ENCODE peak calls at places on chromosomes 1 and 21, in six cellular contexts. D, O, M, V, H and E are unnamed samples.

GRCh38 chr1:52955129-52955970 is 28.3 kb downstream of the SCP2 start:
- ATAC-seq in V (no peak), D (no peak), H (no peak), M (no peak), O (no peak), E (no peak)

GRCh38 chr21:37475186-37475868 is 108.8 kb downstream of the DYRK1A start:
- ATAC-seq in H (peak; percentile 26), M (no peak), V (no peak), O (peak; percentile 37), D (no peak), E (no peak)

GRCh38 chr1:178241057-178241456 is 147.2 kb downstream of the RASAL2 start:
- ATAC-seq in D (peak; percentile 21), H (no peak), O (no peak), M (no peak), V (no peak), E (no peak)

GRCh38 chr1:74437035-74437434 is 75.4 kb downstream of the LRRC53 start:
- ATAC-seq in D (no peak), H (peak; percentile 27), M (no peak), V (no peak), O (no peak), E (no peak)

GRCh38 chr1:167159782-167160181 is 60.9 kb upstream of the POU2F1 start:
- ATAC-seq in V (no peak), H (no peak), O (no peak), D (no peak), M (no peak), E (no peak)

GRCh38 chr1:83928396-83928795 is 70.5 kb downstream of the TTLL7 start:
- ATAC-seq in O (no peak), D (no peak), V (no peak), H (no peak), M (no peak), E (no peak)

GRCh38 chr1:47675721-47676120 is 237.9 kb downstream of the FOXD2 start:
- ATAC-seq in O (no peak), M (no peak), H (no peak), V (no peak), D (no peak), E (no peak)

GRCh38 chr1:115670476-115671175 is 28.9 kb downstream of the VANGL1 start:
- ATAC-seq in M (no peak), V (no peak), O (no peak), H (no peak), D (no peak), E (no peak)

GRCh38 chr21:44482581-44483287 is 27.4 kb downstream of the LRRC3 start:
- ATAC-seq in D (no peak), V (peak; percentile 90), O (no peak), H (no peak), M (no peak), E (no peak)

GRCh38 chr1:214187152-214187900 is 93.6 kb upstream of the SMYD2 start:
- ATAC-seq in D (peak; percentile 65), M (peak; percentile 30), V (peak; percentile 34), O (peak; percentile 31), H (no peak), E (no peak)

GRCh38 chr1:115911298-115911697 is 65.0 kb upstream of the SLC22A15 start:
- ATAC-seq in O (no peak), V (no peak), H (no peak), D (no peak), M (no peak), E (no peak)

GRCh38 chr1:114902343-114902742 is 47.7 kb downstream of the SYCP1 start:
- ATAC-seq in H (no peak), M (no peak), D (no peak), V (no peak), O (peak; percentile 59), E (no peak)

GRCh38 chr1:240612811-240613210 is 856 bp upstream of the GREM2 start:
- ATAC-seq in O (no peak), D (no peak), V (no peak), M (no peak), H (no peak), E (no peak)

GRCh38 chr1:78153092-78153736 is 107.4 kb downstream of the GIPC2 start:
- ATAC-seq in V (peak; percentile 31), H (peak; percentile 34), M (no peak), O (no peak), D (no peak), E (no peak)

GRCh38 chr1:65630855-65631254 is 161.8 kb upstream of the PDE4B start:
- ATAC-seq in O (peak; percentile 53), H (no peak), M (no peak), V (no peak), D (no peak), E (no peak)

GRCh38 chr1:47763456-47764171 is 233.6 kb downstream of the TRABD2B start:
- ATAC-seq in M (no peak), H (no peak), O (no peak), D (no peak), V (no peak), E (peak; percentile 50)

GRCh38 chr1:26706315-26706714 is 10.5 kb downstream of the ARID1A start:
- ATAC-seq in H (peak; percentile 46), V (peak; percentile 65), O (peak; percentile 10), D (peak; percentile 46), M (no peak), E (no peak)

GRCh38 chr1:165439287-165439686 is 5.6 kb downstream of the RXRG start:
- ATAC-seq in M (no peak), V (no peak), D (no peak), H (no peak), O (no peak), E (no peak)
- TF ChIP-seq EP300 in M (no peak), V (no peak), D (no peak), H (no peak), O (no peak), E (no peak)

DNA sequence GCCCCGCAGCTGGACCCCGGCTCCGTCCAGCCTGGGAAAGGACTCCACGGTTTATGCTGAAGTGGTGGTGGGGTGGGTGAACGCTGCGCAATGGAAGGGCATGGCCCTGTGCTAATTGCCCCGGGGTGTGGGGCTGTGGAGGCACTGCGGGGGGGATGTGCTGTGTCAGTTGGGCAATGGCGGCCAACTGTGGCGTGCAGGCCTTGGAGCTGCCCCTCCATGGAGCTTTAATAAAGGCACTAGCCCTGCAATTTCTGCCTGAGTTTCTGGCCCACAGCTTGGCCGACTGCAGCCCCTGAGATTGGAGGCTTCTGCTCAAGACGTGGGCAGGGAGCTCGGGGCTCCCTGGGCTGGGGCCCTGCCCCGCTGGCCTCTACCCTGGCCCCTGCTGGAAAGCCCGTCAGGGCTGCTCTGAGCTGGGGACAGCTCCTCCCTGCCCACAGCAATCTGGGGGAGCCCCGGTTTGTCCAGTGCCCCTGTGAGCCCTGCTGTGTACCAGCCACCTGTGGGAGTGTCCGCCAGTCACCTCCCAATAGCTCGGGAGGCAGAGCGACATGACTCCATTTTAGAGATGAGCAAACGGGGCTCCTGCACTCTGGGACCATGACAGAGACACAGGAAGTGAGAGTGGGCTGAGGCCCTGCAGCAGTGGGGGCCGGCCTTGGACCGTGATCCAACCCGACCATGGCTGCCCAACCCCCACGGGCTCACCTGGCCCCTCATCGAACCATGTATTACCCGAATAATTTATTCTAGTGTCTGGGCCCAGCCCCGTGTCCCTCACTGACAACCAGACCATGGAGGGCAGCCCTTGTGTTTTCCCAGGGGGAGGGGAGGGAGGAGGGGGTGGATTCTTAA is 8.7 kb upstream of the TNFRSF14 start:
- ATAC-seq in V (no peak), H (peak; percentile 37), D (peak; percentile 17), O (peak; percentile 4), M (no peak), E (no peak)
- H3K27ac ChIP-seq in V (peak overlapping the region; percentile 55), H (peak overlapping the region; percentile 96), D (peak overlapping the region; percentile 89), O (peak overlapping the region; percentile 68), M (peak overlapping the region; percentile 98), E (peak overlapping the region; percentile 88)

DNA sequence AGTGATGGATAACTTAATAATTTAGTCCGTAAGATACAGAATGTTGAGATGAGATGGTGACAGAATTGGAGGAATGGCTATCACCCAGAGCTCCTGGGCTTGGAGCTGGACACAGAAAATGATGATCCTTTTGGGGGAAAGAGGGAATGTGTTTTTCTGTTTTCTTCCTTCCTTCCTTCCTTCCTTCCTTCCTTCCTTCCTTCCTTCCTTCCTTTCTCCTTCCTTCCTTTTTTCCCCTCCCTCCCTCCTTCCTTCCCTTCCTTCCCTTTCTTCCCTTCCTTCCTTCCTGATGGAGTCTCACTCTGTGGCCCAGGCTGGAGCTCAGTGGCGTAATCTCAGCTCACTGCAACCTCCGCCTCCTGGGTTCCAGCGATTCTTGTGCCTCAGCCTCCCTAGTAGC is 2.8 kb upstream of the GPR137B start:
- ATAC-seq in M (no peak), V (no peak), O (no peak), D (no peak), H (no peak), E (no peak)
- TF ChIP-seq EP300 in M (no peak), V (no peak), O (no peak), D (no peak), H (no peak), E (no peak)

DNA sequence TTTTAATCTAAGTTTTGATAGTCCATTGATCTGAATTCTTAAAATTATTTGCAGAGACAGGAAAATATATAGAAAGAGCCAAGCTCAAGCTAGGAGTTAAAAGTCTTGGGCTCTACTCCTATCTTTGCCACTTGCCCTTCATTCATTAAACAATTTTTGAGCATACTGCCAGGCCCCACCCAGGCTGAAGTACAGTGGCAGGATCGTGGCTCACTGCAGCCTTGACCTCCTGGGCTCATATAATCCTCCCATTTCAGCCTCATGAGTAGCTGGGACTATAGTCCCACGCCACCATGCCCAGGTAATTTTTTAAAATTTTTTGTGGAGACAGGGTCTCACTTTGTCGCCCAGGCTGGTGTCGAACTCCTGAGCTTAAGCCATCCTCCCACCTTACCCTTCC is 8.2 kb downstream of the TRMT13 start:
- ATAC-seq in D (no peak), V (no peak), O (no peak), M (no peak), H (no peak), E (no peak)
- H3K27ac ChIP-seq in D (no peak overlapping the region), V (no peak overlapping the region), O (no peak overlapping the region), M (no peak overlapping the region), H (no peak overlapping the region), E (no peak overlapping the region)

GRCh38 chr1:66925558-66925910 is 744 bp downstream of the MIER1 start:
- ATAC-seq in V (no peak), H (peak; percentile 11), O (peak; percentile 46), M (no peak), D (peak; percentile 17), E (no peak)

GRCh38 chr1:66924756-66925557 is at the start of the genes DNAI4 and MIER1:
- ATAC-seq in H (peak; percentile 96), M (peak; percentile 100), O (peak; percentile 85), V (peak; percentile 95), D (peak; percentile 96), E (peak; percentile 97)

GRCh38 chr1:66929289-66929688 is 4.5 kb downstream of the MIER1 start:
- ATAC-seq in O (no peak), V (no peak), D (no peak), H (no peak), M (no peak), E (no peak)

GRCh38 chr1:66927528-66927927 is 2.7 kb downstream of the MIER1 start:
- ATAC-seq in H (no peak), D (no peak), M (no peak), V (no peak), O (no peak), E (no peak)

GRCh38 chr1:66925944-66926343 is 1.2 kb downstream of the MIER1 start:
- ATAC-seq in O (peak; percentile 2), D (no peak), V (no peak), H (no peak), M (no peak), E (no peak)
- TF ChIP-seq EP300 in O (no peak), D (no peak), V (no peak), H (no peak), M (no peak), E (no peak)

DNA sequence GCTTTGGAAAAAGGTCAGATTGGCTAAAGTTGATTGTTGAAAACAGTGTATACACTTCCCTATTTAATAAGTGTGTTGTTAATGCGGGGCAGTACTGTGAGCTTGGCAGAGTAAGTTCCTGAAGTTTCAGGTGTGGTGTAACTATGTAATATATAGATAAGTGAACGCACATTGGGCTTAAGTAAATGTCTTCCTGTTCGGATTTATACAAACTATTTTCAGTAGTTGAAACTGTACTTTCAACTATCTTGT is 854 bp downstream of the ZBTB37 start:
- ATAC-seq in O (no peak), V (no peak), M (no peak), H (no peak), D (no peak), E (no peak)
- H3K27ac ChIP-seq in O (peak overlapping the region; percentile 93), V (peak overlapping the region; percentile 84), M (peak overlapping the region; percentile 97), H (peak overlapping the region; percentile 89), D (peak overlapping the region; percentile 96), E (peak overlapping the region; percentile 91)